ENCODE peak calls at places on chromosome 15, in six cellular contexts. T is spleen, Q is endothelial cell of umbilical vein, H is sigmoid colon, O is transverse colon, I is breast epithelium. F is an unnamed sample.

GRCh38 chr15:63587527-63587926 is 9.7 kb upstream of the FBXL22 start:
- DNase-seq in T (no peak), Q (peak; percentile 36), H (no peak), O (no peak), I (no peak), F (no peak)

GRCh38 chr15:83844742-83845141 is 190.8 kb downstream of the ADAMTSL3 start:
- DNase-seq in T (no peak), Q (no peak), H (peak; percentile 76), O (no peak), I (no peak), F (no peak)

GRCh38 chr15:66115568-66116206 is 137.9 kb downstream of the MEGF11 start:
- DNase-seq in T (peak; percentile 61), Q (no peak), H (no peak), O (peak; percentile 27), I (no peak), F (no peak)

GRCh38 chr15:22911306-22911705 is 68.9 kb downstream of the CYFIP1 start:
- DNase-seq in T (peak; percentile 36), Q (no peak), H (no peak), O (no peak), I (no peak), F (no peak)

GRCh38 chr15:37995461-37996347 is 61.3 kb downstream of the TMCO5A start:
- DNase-seq in T (no peak), Q (peak; percentile 58), H (no peak), O (no peak), I (no peak), F (no peak)

GRCh38 chr15:66879511-66879910 is 177.5 kb downstream of the SMAD6 start:
- DNase-seq in T (no peak), Q (no peak), H (no peak), O (no peak), I (no peak), F (no peak)

GRCh38 chr15:57592426-57592825 is 722 bp downstream of the MYZAP start:
- DNase-seq in T (no peak), Q (peak; percentile 27), H (no peak), O (no peak), I (no peak), F (no peak)

GRCh38 chr15:90300988-90301715 is 35.7 kb downstream of the NGRN start:
- DNase-seq in T (peak; percentile 90), Q (peak; percentile 32), H (peak; percentile 76), O (peak; percentile 69), I (no peak), F (no peak)

GRCh38 chr15:69979269-69979668 is 118.4 kb downstream of the TLE3 start:
- DNase-seq in T (peak; percentile 77), Q (no peak), H (no peak), O (peak; percentile 54), I (no peak), F (no peak)

GRCh38 chr15:77002954-77003912 is 8.3 kb downstream of the PSTPIP1 start:
- DNase-seq in T (peak; percentile 93), Q (no peak), H (peak; percentile 80), O (peak; percentile 73), I (no peak), F (no peak)

GRCh38 chr15:85414495-85414894 is 34.1 kb downstream of the AKAP13 start:
- DNase-seq in T (no peak), Q (peak; percentile 66), H (no peak), O (no peak), I (no peak), F (no peak)

GRCh38 chr15:32864841-32865240 is 147.0 kb downstream of the GREM1 start:
- DNase-seq in T (no peak), Q (no peak), H (no peak), O (no peak), I (no peak), F (no peak)

GRCh38 chr15:98658831-98659699 is 10.7 kb downstream of the IGF1R start:
- DNase-seq in T (no peak), Q (peak; percentile 51), H (no peak), O (peak; percentile 21), I (no peak), F (no peak)

GRCh38 chr15:42215854-42216829 is 8.0 kb upstream of the VPS39 start:
- DNase-seq in T (no peak), Q (peak; percentile 49), H (no peak), O (no peak), I (no peak), F (no peak)

GRCh38 chr15:98567951-98568350 is 80.4 kb upstream of the IGF1R start:
- DNase-seq in T (no peak), Q (no peak), H (no peak), O (no peak), I (no peak), F (no peak)

GRCh38 chr15:49832421-49832980 is 211.7 kb downstream of the DTWD1 start:
- DNase-seq in T (no peak), Q (no peak), H (no peak), O (peak; percentile 56), I (no peak), F (no peak)

GRCh38 chr15:73582961-73583360 is 50.2 kb downstream of the NPTN start:
- DNase-seq in T (no peak), Q (no peak), H (no peak), O (no peak), I (no peak), F (no peak)

GRCh38 chr15:73584699-73585420 is 48.3 kb downstream of the NPTN start:
- DNase-seq in T (no peak), Q (no peak), H (no peak), O (no peak), I (no peak), F (no peak)

GRCh38 chr15:73583568-73583967 is 49.6 kb downstream of the NPTN start:
- DNase-seq in T (no peak), Q (no peak), H (no peak), O (no peak), I (no peak), F (no peak)

DNA sequence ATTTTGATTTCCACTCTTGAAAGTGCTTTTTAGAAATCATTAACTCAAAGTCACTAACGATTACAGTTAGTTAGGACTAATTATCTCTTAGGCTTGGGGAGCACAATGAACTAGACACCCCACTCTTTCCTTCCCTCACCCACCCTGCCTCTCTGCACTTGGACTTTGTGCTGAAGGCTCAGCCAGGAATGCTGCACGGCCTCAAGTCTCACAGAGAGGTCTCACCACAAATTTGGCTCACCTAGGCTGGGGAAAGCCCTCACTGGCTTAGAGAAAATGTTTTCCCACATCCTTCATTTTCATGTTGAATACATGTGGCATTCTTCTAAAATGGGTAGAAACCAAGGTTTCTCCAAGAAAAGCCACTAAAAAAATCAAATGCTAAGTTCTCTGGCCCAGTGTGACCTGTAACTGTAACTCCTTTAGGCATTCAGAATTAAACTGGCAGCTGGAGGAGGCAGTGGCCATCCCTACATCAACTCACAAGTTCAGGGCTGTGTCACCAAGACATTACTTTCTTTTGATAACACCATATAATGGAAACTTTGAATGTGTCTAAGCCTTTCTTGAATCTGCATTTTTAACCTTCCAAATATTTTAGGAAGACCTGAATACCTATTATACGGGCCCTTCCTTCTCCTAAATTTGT is 47.1 kb downstream of the NPTN start:
- DNase-seq in T (no peak), Q (no peak), H (no peak), O (no peak), I (no peak), F (no peak)
- TF ChIP-seq POLR2AphosphoS5 in T (no peak), Q (no peak), H (no peak), O (no peak), I (no peak), F (no peak)

GRCh38 chr15:54594115-54594514 is 602.6 kb downstream of the RSL24D1 start:
- DNase-seq in T (no peak), Q (no peak), H (no peak), O (no peak), I (no peak), F (no peak)
- TF ChIP-seq CTCF in T (no peak), Q (no peak), H (no peak), O (no peak), I (no peak), F (no peak)

GRCh38 chr15:78067328-78068241 is 9.9 kb downstream of the TBC1D2B start:
- DNase-seq in T (no peak), Q (peak; percentile 60), H (peak; percentile 61), O (no peak), I (no peak), F (no peak)
- TF ChIP-seq POLR2AphosphoS5 in T (no peak), Q (no peak), H (no peak), O (no peak), I (no peak), F (no peak)

GRCh38 chr15:26852980-26853379 is 13.9 kb upstream of the GABRA5 start:
- DNase-seq in T (no peak), Q (no peak), H (no peak), O (no peak), I (no peak), F (no peak)
- TF ChIP-seq CTCF in T (no peak), Q (no peak), H (no peak), O (no peak), I (no peak), F (no peak)

F was measured in suprapubic skin.